ENCODE peak calls at places on chromosomes 2 and 18, in six cellular contexts. One of them, this sample, is unnamed.

GRCh38 chr2:133566967-133567645 is 1.2 kb downstream of the NCKAP5 start:
- DNase-seq in HepG2: no peak
- DNase-seq in endothelial cell of umbilical vein: peak
- DNase-seq in GM12878: no peak
- DNase-seq in K562: no peak
- DNase-seq in A549: peak
- DNase-seq in this sample: no peak

GRCh38 chr2:127623388-127624320 is 22.3 kb upstream of the GPR17 start:
- DNase-seq in endothelial cell of umbilical vein: no peak
- DNase-seq in HepG2: no peak
- DNase-seq in A549: no peak
- DNase-seq in GM12878: no peak
- DNase-seq in K562: no peak
- DNase-seq in this sample: no peak

GRCh38 chr18:13376298-13376840 is 157.8 kb downstream of the LDLRAD4 start:
- DNase-seq in HepG2: no peak
- DNase-seq in A549: no peak
- DNase-seq in GM12878: no peak
- DNase-seq in K562: no peak
- DNase-seq in endothelial cell of umbilical vein: no peak
- DNase-seq in this sample: no peak

GRCh38 chr2:70982971-70983370 is 4.5 kb downstream of the ANKRD53 start:
- DNase-seq in endothelial cell of umbilical vein: no peak
- DNase-seq in A549: no peak
- DNase-seq in HepG2: no peak
- DNase-seq in GM12878: no peak
- DNase-seq in K562: no peak
- DNase-seq in this sample: no peak

GRCh38 chr2:209721497-209721896 is 50.1 kb upstream of the UNC80 start:
- DNase-seq in GM12878: no peak
- DNase-seq in A549: no peak
- DNase-seq in endothelial cell of umbilical vein: no peak
- DNase-seq in K562: no peak
- DNase-seq in HepG2: no peak
- DNase-seq in this sample: no peak

GRCh38 chr2:1787799-1788477 is 43.6 kb upstream of the PXDN start:
- DNase-seq in K562: no peak
- DNase-seq in A549: no peak
- DNase-seq in GM12878: no peak
- DNase-seq in endothelial cell of umbilical vein: no peak
- DNase-seq in HepG2: no peak
- DNase-seq in this sample: peak

GRCh38 chr18:67367540-67367939 is 149.0 kb downstream of the DSEL start:
- DNase-seq in endothelial cell of umbilical vein: no peak
- DNase-seq in K562: no peak
- DNase-seq in GM12878: no peak
- DNase-seq in HepG2: no peak
- DNase-seq in A549: no peak
- DNase-seq in this sample: no peak

GRCh38 chr2:233714164-233714563 is 1.5 kb downstream of the UGT1A5 start:
- DNase-seq in endothelial cell of umbilical vein: no peak
- DNase-seq in GM12878: no peak
- DNase-seq in HepG2: no peak
- DNase-seq in A549: no peak
- DNase-seq in K562: no peak
- DNase-seq in this sample: peak

GRCh38 chr18:13448028-13448795 is 229.7 kb downstream of the LDLRAD4 start:
- DNase-seq in K562: no peak
- DNase-seq in HepG2: no peak
- DNase-seq in GM12878: no peak
- DNase-seq in endothelial cell of umbilical vein: no peak
- DNase-seq in A549: no peak
- DNase-seq in this sample: no peak

GRCh38 chr2:97713296-97714083 is at the start of gene ZAP70:
- DNase-seq in A549: no peak
- DNase-seq in GM12878: no peak
- DNase-seq in endothelial cell of umbilical vein: no peak
- DNase-seq in HepG2: peak
- DNase-seq in K562: no peak
- DNase-seq in this sample: no peak

GRCh38 chr2:43880471-43880870 is 41.7 kb downstream of the ABCG8 start:
- DNase-seq in A549: no peak
- DNase-seq in GM12878: no peak
- DNase-seq in K562: no peak
- DNase-seq in endothelial cell of umbilical vein: no peak
- DNase-seq in HepG2: no peak
- DNase-seq in this sample: no peak

GRCh38 chr18:13464432-13465125 is 246.0 kb downstream of the LDLRAD4 start:
- DNase-seq in HepG2: no peak
- DNase-seq in endothelial cell of umbilical vein: peak
- DNase-seq in K562: no peak
- DNase-seq in GM12878: peak
- DNase-seq in A549: no peak
- DNase-seq in this sample: peak

GRCh38 chr18:3624818-3625716 is 175.1 kb downstream of the TGIF1 start:
- DNase-seq in HepG2: no peak
- DNase-seq in A549: peak
- DNase-seq in endothelial cell of umbilical vein: peak
- DNase-seq in K562: peak
- DNase-seq in GM12878: no peak
- DNase-seq in this sample: peak

GRCh38 chr2:172877826-172878225 is 142.2 kb downstream of the RAPGEF4 start:
- DNase-seq in GM12878: no peak
- DNase-seq in K562: no peak
- DNase-seq in HepG2: no peak
- DNase-seq in endothelial cell of umbilical vein: no peak
- DNase-seq in A549: no peak
- DNase-seq in this sample: no peak

DNA sequence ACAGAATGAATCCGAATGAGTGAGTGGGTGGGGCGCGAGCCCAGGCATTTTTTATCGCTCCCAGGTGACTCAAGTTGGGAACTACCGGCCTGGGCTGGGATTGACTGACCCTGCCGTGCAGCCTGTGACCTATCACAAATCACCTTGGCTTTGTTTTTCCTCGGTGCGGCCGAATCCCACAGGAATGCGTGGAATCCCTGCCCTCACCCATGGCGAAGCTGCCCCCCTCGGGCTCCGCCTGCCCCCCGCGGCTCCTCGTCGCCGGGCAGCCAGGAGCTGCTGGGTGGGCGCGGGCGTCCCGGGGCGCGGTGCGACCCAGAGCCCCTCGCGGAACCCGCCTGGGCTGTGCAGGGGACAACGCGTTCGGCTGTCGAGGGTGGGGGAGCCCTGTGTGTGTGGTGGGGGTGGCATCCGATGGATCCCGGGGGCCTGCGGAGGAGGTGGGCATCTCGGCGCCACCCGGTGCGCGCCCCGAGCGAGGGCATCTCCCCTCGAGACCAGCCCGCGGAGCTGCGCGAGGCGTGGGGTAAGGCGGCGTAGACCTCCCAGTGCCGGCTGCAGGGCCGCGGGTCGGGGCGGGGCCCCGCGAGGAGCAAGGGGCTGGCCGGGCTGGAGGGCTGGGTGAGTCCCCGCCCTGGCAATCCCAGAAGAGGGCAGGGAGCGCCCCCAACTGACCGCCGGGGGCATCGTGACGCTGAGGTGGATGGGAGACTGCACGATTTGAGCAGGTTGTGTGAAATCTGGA is 16.5 kb downstream of the B3GNT7 start:
- DNase-seq in endothelial cell of umbilical vein: peak
- DNase-seq in K562: no peak
- DNase-seq in GM12878: no peak
- DNase-seq in A549: peak
- DNase-seq in HepG2: peak
- DNase-seq in this sample: peak
- TF ChIP-seq POLR2A in endothelial cell of umbilical vein: no peak
- TF ChIP-seq POLR2A in K562: no peak
- TF ChIP-seq POLR2A in GM12878: no peak
- TF ChIP-seq POLR2A in A549: peak
- TF ChIP-seq POLR2A in HepG2: peak
- TF ChIP-seq POLR2A in this sample: no peak

DNA sequence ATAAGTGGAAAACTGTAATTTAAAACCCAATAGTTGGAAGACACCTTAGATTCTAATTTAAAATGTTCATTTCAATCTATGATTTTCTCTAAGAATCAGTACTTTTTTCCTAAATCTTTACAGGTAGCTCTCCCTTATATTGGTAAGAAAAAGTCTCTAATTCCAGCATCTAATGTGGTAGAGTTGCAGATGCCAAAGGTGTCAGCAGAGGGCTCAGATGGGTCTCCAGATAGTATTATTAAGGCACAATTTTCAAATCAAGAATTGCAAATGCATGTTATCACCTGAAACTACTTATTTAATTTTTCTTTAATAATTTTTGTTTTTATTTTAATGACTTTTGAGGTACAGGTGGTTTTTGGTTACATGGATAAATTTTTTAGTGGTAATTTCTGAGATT is 25.5 kb upstream of the ITGA4 start:
- DNase-seq in endothelial cell of umbilical vein: no peak
- DNase-seq in K562: no peak
- DNase-seq in A549: no peak
- DNase-seq in HepG2: no peak
- DNase-seq in GM12878: no peak
- DNase-seq in this sample: no peak
- TF ChIP-seq MYC in endothelial cell of umbilical vein: no peak
- TF ChIP-seq MYC in K562: no peak
- TF ChIP-seq MYC in A549: no peak
- TF ChIP-seq MYC in HepG2: no peak
- TF ChIP-seq MYC in GM12878: no peak
- TF ChIP-seq MYC in this sample: no peak

DNA sequence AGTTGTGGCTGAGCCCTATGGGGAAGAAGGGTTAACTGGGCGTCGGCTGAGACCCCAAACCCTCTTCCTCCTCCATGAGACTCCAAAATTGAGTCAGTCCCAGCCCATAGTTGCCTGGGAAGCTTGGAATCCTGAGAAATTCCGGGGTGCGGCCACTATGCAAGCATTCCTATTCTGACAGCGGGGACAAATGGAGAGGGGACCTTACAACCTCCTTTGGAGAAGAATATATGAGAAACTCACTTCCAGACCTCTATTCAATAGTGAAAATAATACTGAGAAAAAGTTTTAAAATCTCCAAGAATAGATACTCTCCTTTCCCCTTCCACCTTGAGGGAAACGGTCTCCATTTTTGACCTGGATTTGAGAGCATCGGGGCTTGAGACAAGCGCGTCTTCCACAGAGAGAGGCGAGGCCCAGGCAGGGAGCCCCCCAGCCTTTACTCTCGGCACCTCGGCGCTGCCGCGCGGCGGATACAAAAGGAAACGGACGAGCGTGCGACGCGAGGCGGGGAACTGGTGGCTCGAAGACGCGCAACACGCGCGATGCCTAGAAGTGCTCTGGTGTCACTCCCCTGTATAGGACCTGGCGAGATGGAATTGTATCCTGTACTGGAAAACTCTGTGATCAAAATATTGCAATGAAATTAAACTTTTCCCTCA is 11.1 kb downstream of the NR4A2 start:
- DNase-seq in endothelial cell of umbilical vein: no peak
- DNase-seq in K562: no peak
- DNase-seq in HepG2: no peak
- DNase-seq in GM12878: no peak
- DNase-seq in A549: no peak
- DNase-seq in this sample: no peak
- TF ChIP-seq POLR2A in endothelial cell of umbilical vein: no peak
- TF ChIP-seq POLR2A in K562: no peak
- TF ChIP-seq POLR2A in HepG2: no peak
- TF ChIP-seq POLR2A in GM12878: no peak
- TF ChIP-seq POLR2A in A549: no peak
- TF ChIP-seq POLR2A in this sample: no peak

DNA sequence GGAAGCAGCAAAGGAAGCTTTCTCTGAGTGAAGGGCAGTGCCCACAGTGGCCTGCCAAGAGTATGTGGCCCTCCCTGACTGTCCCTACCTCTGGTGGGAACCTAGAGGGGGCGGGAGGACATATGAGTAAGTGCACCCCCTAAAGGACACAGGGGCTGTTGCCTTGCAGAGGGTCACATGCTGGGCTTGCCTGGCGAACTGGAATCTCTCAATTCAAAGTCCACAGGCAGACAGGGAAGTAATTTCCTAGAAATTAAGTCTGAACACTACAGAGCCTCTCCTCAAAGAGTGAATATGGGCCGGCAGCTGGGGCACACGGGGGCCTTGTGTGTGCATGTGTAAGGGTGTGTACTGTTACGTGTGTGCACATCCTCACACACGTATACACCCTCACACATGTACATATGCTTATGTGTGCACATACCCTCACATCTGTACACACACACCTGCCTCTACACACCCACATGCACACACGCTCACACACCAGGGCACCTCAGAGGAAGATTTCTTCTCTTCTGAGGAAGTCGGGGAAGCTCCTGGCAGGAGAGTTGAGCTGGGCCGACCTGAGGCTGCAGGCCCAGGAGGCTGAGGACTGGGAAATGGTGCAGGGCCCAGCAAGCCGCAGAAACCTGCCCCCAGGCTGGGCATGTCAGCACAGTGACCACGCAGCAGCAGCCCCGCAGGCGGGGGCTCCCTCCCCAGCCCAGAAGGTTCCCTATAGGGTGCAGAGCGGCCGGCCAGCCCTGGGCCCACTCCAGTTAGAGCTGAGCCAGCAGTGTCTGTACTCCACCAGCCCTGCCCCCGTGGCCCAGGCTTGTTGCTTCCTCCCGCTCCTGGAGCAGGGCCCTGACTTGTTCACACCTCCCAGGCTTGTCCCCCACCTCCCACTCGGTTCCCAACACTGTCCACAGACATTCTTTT is 77.4 kb upstream of the TAF1B start:
- DNase-seq in A549: no peak
- DNase-seq in endothelial cell of umbilical vein: no peak
- DNase-seq in K562: no peak
- DNase-seq in HepG2: peak
- DNase-seq in GM12878: no peak
- DNase-seq in this sample: no peak
- TF ChIP-seq MYC in A549: no peak
- TF ChIP-seq MYC in endothelial cell of umbilical vein: no peak
- TF ChIP-seq MYC in K562: no peak
- TF ChIP-seq MYC in HepG2: peak
- TF ChIP-seq MYC in GM12878: no peak
- TF ChIP-seq MYC in this sample: no peak

This sample was measured in NB4.